ENCODE peak calls at places on chromosomes 16 and 17, in eight cellular contexts. T is Right ventricle myocardium superior; J is suprapubic skin; R is amygdala; I is CD4-positive, alpha-beta memory T cell; A is SJSA1; D is Calu3; C is posterior cingulate gyrus. F is an unnamed sample.

GRCh38 chr16:4561565-4561964 is 5.4 kb downstream of the C16orf96 start:
- DNase-seq in T (no peak), C (peak), I (no peak), D (no peak), J (no peak), R (peak), A (no peak), F (no peak)

GRCh38 chr17:29587591-29587990 is 1.9 kb downstream of the GIT1 start:
- DNase-seq in J (no peak), A (no peak), D (no peak), T (no peak), I (no peak), R (no peak), C (no peak), F (no peak)

GRCh38 chr17:19619705-19620325 is 28.7 kb upstream of the ALDH3A2 start:
- DNase-seq in J (no peak), A (no peak), T (no peak), C (no peak), D (no peak), R (no peak), I (no peak), F (no peak)

GRCh38 chr16:79601092-79601977 is 798 bp upstream of the MAF start:
- DNase-seq in D (peak), J (peak), T (peak), I (peak), C (peak), R (no peak), A (peak), F (no peak)

GRCh38 chr16:68629315-68629900 is 15.7 kb upstream of the CDH3 start:
- DNase-seq in D (no peak), R (no peak), J (no peak), I (no peak), C (no peak), T (no peak), A (no peak), F (no peak)

GRCh38 chr17:61735807-61736206 is 127.5 kb downstream of the BRIP1 start:
- DNase-seq in I (no peak), R (no peak), J (no peak), C (no peak), T (no peak), D (no peak), A (no peak), F (no peak)

GRCh38 chr16:4938683-4939030 is 1.7 kb upstream of the PPL start:
- DNase-seq in J (no peak), D (no peak), T (no peak), A (no peak), C (no peak), I (no peak), R (no peak), F (no peak)

GRCh38 chr17:66776999-66777688 is 57.8 kb upstream of the CACNG5 start:
- DNase-seq in R (no peak), J (peak), A (no peak), C (no peak), T (no peak), D (no peak), I (no peak), F (no peak)

GRCh38 chr17:72192409-72193192 is 71.8 kb downstream of the SOX9 start:
- DNase-seq in C (no peak), I (no peak), J (no peak), R (no peak), D (no peak), A (no peak), T (peak), F (no peak)

GRCh38 chr16:84844561-84845495 is 25.0 kb downstream of the CRISPLD2 start:
- DNase-seq in A (no peak), D (no peak), R (no peak), C (no peak), I (no peak), T (no peak), J (no peak), F (no peak)

GRCh38 chr17:78929908-78930775 is 5.0 kb upstream of the TIMP2 start:
- DNase-seq in J (no peak), R (no peak), A (no peak), C (no peak), T (peak), D (no peak), I (no peak), F (no peak)

GRCh38 chr17:76051571-76051970 is 20.7 kb downstream of the SRP68 start:
- DNase-seq in C (no peak), R (no peak), A (no peak), D (no peak), I (no peak), J (no peak), T (no peak), F (no peak)

GRCh38 chr16:4097826-4098240 is 18.4 kb downstream of the ADCY9 start:
- DNase-seq in R (no peak), I (no peak), D (no peak), T (no peak), C (no peak), A (no peak), J (no peak), F (no peak)

GRCh38 chr16:22937169-22937568 is 123.2 kb downstream of the HS3ST2 start:
- DNase-seq in T (no peak), A (no peak), R (no peak), C (no peak), I (no peak), J (no peak), D (no peak), F (no peak)

F was measured in amniotic stem cell.